ENCODE peak calls at places on chromosomes 11 and 22, in five cellular contexts. X, B, C, D and V are unnamed samples.

GRCh38 chr11:2797741-2798361 is 87.7 kb downstream of the CDKN1C start:
- DNase-seq in X (no peak), B (no peak), C (no peak), D (no peak), V (no peak)

GRCh38 chr22:38077595-38077994 is 6.4 kb downstream of the SLC16A8 start:
- DNase-seq in X (no peak), B (no peak), C (no peak), D (no peak), V (no peak)

GRCh38 chr22:19603767-19604166 is 79.6 kb upstream of the CLDN5 start:
- DNase-seq in X (no peak), B (no peak), C (no peak), D (no peak), V (no peak)

GRCh38 chr11:67438121-67438902 is 830 bp upstream of the PTPRCAP start:
- DNase-seq in X (no peak), B (peak; percentile 59), C (no peak), D (no peak), V (no peak)

GRCh38 chr11:125514336-125515101 is 18.5 kb upstream of the FEZ1 start:
- DNase-seq in X (peak; percentile 89), B (peak; percentile 14), C (no peak), D (peak; percentile 11), V (peak; percentile 66)

GRCh38 chr11:115765803-115766239 is 261.6 kb upstream of the CADM1 start:
- DNase-seq in X (no peak), B (no peak), C (no peak), D (no peak), V (no peak)

GRCh38 chr22:24069721-24070120 is 58.6 kb downstream of the CABIN1 start:
- DNase-seq in X (no peak), B (no peak), C (no peak), D (no peak), V (no peak)

GRCh38 chr11:43404406-43404805 is 45.7 kb downstream of the TTC17 start:
- DNase-seq in X (no peak), B (no peak), C (no peak), D (no peak), V (no peak)

GRCh38 chr11:128354476-128354875 is 232.9 kb downstream of the ETS1 start:
- DNase-seq in X (peak; percentile 47), B (no peak), C (no peak), D (no peak), V (no peak)

GRCh38 chr11:118304227-118304808 is at the start of gene CD3E:
- DNase-seq in X (no peak), B (peak; percentile 50), C (no peak), D (no peak), V (no peak)

GRCh38 chr11:128187829-128188228 is 399.5 kb downstream of the ETS1 start:
- DNase-seq in X (no peak), B (no peak), C (no peak), D (peak; percentile 75), V (no peak)

GRCh38 chr22:33210129-33210784 is 152.1 kb upstream of the SYN3 start:
- DNase-seq in X (peak; percentile 51), B (no peak), C (peak; percentile 7), D (peak; percentile 57), V (peak; percentile 11)

GRCh38 chr11:95487391-95487790 is 256.4 kb upstream of the SESN3 start:
- DNase-seq in X (no peak), B (no peak), C (no peak), D (no peak), V (no peak)

GRCh38 chr11:85941380-85941973 is 86.3 kb downstream of the CCDC83 start:
- DNase-seq in X (peak; percentile 87), B (no peak), C (peak; percentile 26), D (peak; percentile 42), V (peak; percentile 73)

GRCh38 chr22:19819209-19819910 is 35.3 kb downstream of the GNB1L start:
- DNase-seq in X (no peak), B (no peak), C (no peak), D (no peak), V (no peak)

GRCh38 chr22:18971321-18971751 is 35.2 kb upstream of the PRODH start:
- DNase-seq in X (no peak), B (no peak), C (no peak), D (no peak), V (no peak)

GRCh38 chr11:65382804-65383368 is 440 bp upstream of the SLC25A45 start:
- DNase-seq in X (no peak), B (no peak), C (no peak), D (no peak), V (no peak)

GRCh38 chr11:116109228-116109627 is 605.0 kb upstream of the CADM1 start:
- DNase-seq in X (no peak), B (no peak), C (no peak), D (no peak), V (peak; percentile 34)

GRCh38 chr11:61273151-61274078 is 21.7 kb downstream of the VWCE start:
- DNase-seq in X (no peak), B (no peak), C (no peak), D (peak; percentile 10), V (no peak)

GRCh38 chr11:47863893-47864430 is 15.8 kb upstream of the NUP160 start:
- DNase-seq in X (no peak), B (no peak), C (no peak), D (no peak), V (no peak)

GRCh38 chr11:85626496-85626895 is 648 bp downstream of the DLG2 start:
- DNase-seq in X (no peak), B (no peak), C (no peak), D (peak; percentile 52), V (peak; percentile 8)

GRCh38 chr11:60454212-60454611 is 1.4 kb upstream of the MS4A1 start:
- DNase-seq in X (no peak), B (no peak), C (no peak), D (no peak), V (no peak)

GRCh38 chr11:120985718-120986569 is 38.0 kb upstream of the TBCEL start:
- DNase-seq in X (peak; percentile 48), B (peak; percentile 10), C (no peak), D (peak; percentile 90), V (peak; percentile 41)

GRCh38 chr11:117771841-117772240 is 25.2 kb downstream of the DSCAML1 start:
- DNase-seq in X (no peak), B (no peak), C (no peak), D (no peak), V (no peak)

GRCh38 chr11:8263109-8263768 is 439 bp downstream of the LMO1 start:
- DNase-seq in X (no peak), B (no peak), C (peak; percentile 50), D (peak; percentile 82), V (peak; percentile 7)

GRCh38 chr11:19660076-19660475 is 52.6 kb upstream of the NAV2 start:
- DNase-seq in X (peak; percentile 39), B (peak; percentile 5), C (no peak), D (peak; percentile 13), V (peak; percentile 84)

GRCh38 chr11:6320411-6321207 is at the start of gene CAVIN3:
- DNase-seq in X (peak; percentile 83), B (no peak), C (no peak), D (no peak), V (peak; percentile 84)

GRCh38 chr22:19826619-19826950 is 28.1 kb downstream of the GNB1L start:
- DNase-seq in X (no peak), B (no peak), C (no peak), D (no peak), V (no peak)

GRCh38 chr11:68843703-68844312 is 2.1 kb upstream of the CPT1A start:
- DNase-seq in X (no peak), B (peak; percentile 67), C (peak; percentile 35), D (peak; percentile 94), V (no peak)